ENCODE peak calls at places on chromosomes 6 and 20, in nine cellular contexts. T, N, D, K, O, Z, E, S and V are unnamed samples.
A peak's percentile ranks its signal among the peaks of the same experiment; 100 is the strongest.

GRCh38 chr6:88161921-88162320 is 4.2 kb downstream of the CNR1 start:
- DNase-seq in T (no peak), N (no peak), D (no peak), K (no peak), O (no peak), Z (no peak), E (no peak), S (no peak), V (no peak)

GRCh38 chr6:112289039-112289566 is 34.7 kb upstream of the LAMA4 start:
- DNase-seq in T (no peak), N (peak; percentile 72), D (peak; percentile 97), K (no peak), O (peak; percentile 61), Z (no peak), E (peak; percentile 75), S (no peak), V (no peak)

GRCh38 chr6:154367839-154368695 is 11.5 kb upstream of the IPCEF1 start:
- DNase-seq in T (no peak), N (no peak), D (no peak), K (no peak), O (no peak), Z (no peak), E (no peak), S (no peak), V (no peak)

GRCh38 chr6:53359843-53360834 is 11.4 kb upstream of the ELOVL5 start:
- DNase-seq in T (no peak), N (no peak), D (no peak), K (no peak), O (no peak), Z (peak; percentile 25), E (no peak), S (peak; percentile 32), V (no peak)

GRCh38 chr6:5981274-5982026 is 25.3 kb downstream of the NRN1 start:
- DNase-seq in T (peak; percentile 18), N (no peak), D (no peak), K (no peak), O (no peak), Z (no peak), E (no peak), S (no peak), V (no peak)

GRCh38 chr6:134589512-134589911 is 271.6 kb upstream of the SGK1 start:
- DNase-seq in T (peak; percentile 76), N (no peak), D (peak; percentile 98), K (no peak), O (no peak), Z (no peak), E (no peak), S (peak; percentile 98), V (no peak)

GRCh38 chr6:158040051-158040803 is 58.6 kb downstream of the SYNJ2 start:
- DNase-seq in T (no peak), N (peak; percentile 35), D (peak; percentile 94), K (no peak), O (no peak), Z (peak; percentile 82), E (no peak), S (peak; percentile 95), V (no peak)

GRCh38 chr20:31934968-31935764 is 16.7 kb downstream of the PDRG1 start:
- DNase-seq in T (no peak), N (no peak), D (no peak), K (no peak), O (no peak), Z (peak; percentile 11), E (no peak), S (no peak), V (no peak)

GRCh38 chr20:21355981-21356380 is 41.3 kb downstream of the NKX2-4 start:
- DNase-seq in T (no peak), N (no peak), D (no peak), K (no peak), O (no peak), Z (no peak), E (no peak), S (no peak), V (no peak)

GRCh38 chr6:145332001-145332400 is 403.3 kb downstream of the EPM2A start:
- DNase-seq in T (no peak), N (no peak), D (no peak), K (no peak), O (no peak), Z (no peak), E (no peak), S (no peak), V (no peak)

GRCh38 chr6:33856034-33856590 is 52.3 kb upstream of the MLN start:
- DNase-seq in T (no peak), N (no peak), D (no peak), K (no peak), O (no peak), Z (no peak), E (no peak), S (no peak), V (no peak)

GRCh38 chr6:160431231-160431630 is 83.1 kb downstream of the SLC22A3 start:
- DNase-seq in T (no peak), N (no peak), D (peak; percentile 99), K (no peak), O (peak; percentile 53), Z (no peak), E (peak; percentile 40), S (no peak), V (no peak)

GRCh38 chr20:23680151-23680550 is 8.7 kb downstream of the CST4 start:
- DNase-seq in T (no peak), N (peak; percentile 43), D (peak; percentile 66), K (no peak), O (no peak), Z (no peak), E (no peak), S (no peak), V (no peak)

GRCh38 chr6:93679836-93680235 is 260.5 kb upstream of the EPHA7 start:
- DNase-seq in T (no peak), N (no peak), D (peak; percentile 8), K (no peak), O (no peak), Z (no peak), E (no peak), S (no peak), V (no peak)

GRCh38 chr6:158205220-158205944 is 37.2 kb downstream of the GTF2H5 start:
- DNase-seq in T (no peak), N (no peak), D (no peak), K (no peak), O (no peak), Z (no peak), E (no peak), S (no peak), V (no peak)

GRCh38 chr6:53517021-53517420 is 27.9 kb downstream of the GCLC start:
- DNase-seq in T (no peak), N (no peak), D (no peak), K (no peak), O (no peak), Z (no peak), E (no peak), S (peak; percentile 48), V (no peak)

GRCh38 chr6:77650098-77650663 is 2.7 kb upstream of the MEI4 start:
- DNase-seq in T (peak; percentile 14), N (no peak), D (peak; percentile 1), K (peak; percentile 34), O (peak; percentile 47), Z (peak; percentile 8), E (peak; percentile 24), S (no peak), V (no peak)

GRCh38 chr6:36139431-36139830 is 9.1 kb downstream of the MAPK13 start:
- DNase-seq in T (no peak), N (no peak), D (peak; percentile 51), K (no peak), O (no peak), Z (no peak), E (no peak), S (no peak), V (no peak)

GRCh38 chr6:43521836-43522235 is 4.9 kb downstream of the POLR1C start:
- DNase-seq in T (no peak), N (no peak), D (no peak), K (no peak), O (no peak), Z (no peak), E (no peak), S (no peak), V (no peak)

GRCh38 chr20:34579191-34579661 is 20.7 kb downstream of the MAP1LC3A start:
- DNase-seq in T (no peak), N (peak; percentile 55), D (peak; percentile 87), K (no peak), O (peak; percentile 56), Z (no peak), E (peak; percentile 51), S (peak; percentile 69), V (no peak)

GRCh38 chr20:33561981-33562601 is 72.2 kb downstream of the CBFA2T2 start:
- DNase-seq in T (peak; percentile 58), N (peak; percentile 61), D (peak; percentile 94), K (no peak), O (peak; percentile 47), Z (no peak), E (peak; percentile 77), S (peak; percentile 74), V (no peak)
- TF ChIP-seq CTCF in T (no peak), N (no peak), D (no peak), K (no peak), O (no peak), Z (no peak), E (no peak), S (no peak), V (no peak)

DNA sequence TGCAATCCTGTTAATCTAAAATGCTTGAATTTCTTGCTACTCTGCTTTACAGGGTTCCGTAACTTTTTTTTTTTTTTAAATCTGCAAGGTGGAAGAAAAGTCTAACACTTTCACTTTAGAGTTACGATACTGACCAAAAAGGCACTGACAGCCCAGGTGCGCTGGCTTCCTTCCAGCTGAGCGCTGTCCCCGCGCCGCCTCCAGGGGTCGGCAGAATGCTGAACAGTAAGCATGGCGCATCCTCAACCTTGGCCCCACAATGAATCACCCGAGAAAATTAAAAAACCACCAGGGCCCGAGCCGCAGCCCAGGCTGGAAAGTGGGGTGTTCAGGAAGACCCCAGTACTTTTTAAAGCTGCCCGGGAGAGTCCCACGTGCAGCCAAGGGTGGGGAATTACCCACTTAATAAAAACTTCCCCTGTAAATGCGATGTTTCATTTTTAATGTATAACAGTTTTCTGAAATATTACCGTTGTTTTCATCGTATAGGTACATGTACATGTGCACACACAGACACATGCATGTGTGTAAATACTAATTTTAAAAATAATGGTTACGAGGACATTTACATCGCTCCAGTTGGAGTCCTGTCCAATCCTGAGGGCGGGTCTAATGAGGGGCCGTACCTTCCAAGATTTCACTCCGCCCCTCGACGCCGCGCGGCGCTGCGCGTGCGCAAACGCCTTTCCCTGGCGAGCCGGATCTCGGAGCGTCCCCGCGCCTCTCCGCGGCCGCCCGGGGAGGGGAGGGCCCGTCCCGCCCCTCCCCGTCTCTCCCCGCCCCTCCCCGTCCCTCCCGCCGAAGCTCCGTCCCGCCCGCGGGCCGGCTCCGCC is 420 bp upstream of the GINM1 start:
- DNase-seq in T (peak; percentile 69), N (peak; percentile 91), D (peak; percentile 96), K (peak; percentile 93), O (peak; percentile 97), Z (peak; percentile 97), E (peak; percentile 93), S (peak; percentile 92), V (peak; percentile 97)
- TF ChIP-seq CTCF in T (peak; percentile 76), N (peak; percentile 43), D (peak; percentile 83), K (peak; percentile 79), O (peak; percentile 54), Z (peak; percentile 72), E (peak; percentile 48), S (peak; percentile 54), V (no peak)

GRCh38 chr20:12916699-12917098 is 92.1 kb upstream of the SPTLC3 start:
- DNase-seq in T (peak; percentile 16), N (no peak), D (no peak), K (no peak), O (no peak), Z (no peak), E (no peak), S (no peak), V (no peak)
- TF ChIP-seq CTCF in T (no peak), N (no peak), D (no peak), K (no peak), O (no peak), Z (no peak), E (no peak), S (no peak), V (no peak)

GRCh38 chr6:129575378-129576118 is 134.4 kb downstream of the ARHGAP18 start:
- DNase-seq in T (peak; percentile 34), N (no peak), D (peak; percentile 77), K (no peak), O (no peak), Z (no peak), E (no peak), S (peak; percentile 43), V (no peak)
- TF ChIP-seq CTCF in T (peak; percentile 77), N (peak; percentile 54), D (peak; percentile 59), K (peak; percentile 66), O (peak; percentile 62), Z (peak; percentile 3), E (peak; percentile 62), S (peak; percentile 69), V (no peak)